ENCODE peak calls at places on chromosomes 13 and 19, in five cellular contexts. P is stimulated activated CD4-positive, alpha-beta T cell treated with anti-CD3 and anti-CD28 coated beads, TNF-alpha, amount 100 ng/mL, for 1 hour; Y is stimulated activated CD8-positive, alpha-beta memory T cell treated with anti-CD3 and anti-CD28 coated beads, Interleukin-15, amount 100 ng/mL, for 24 hours; H is globus pallidus; Q is GM03348. X is an unnamed sample.

GRCh38 chr19:1796395-1797142 is 15.5 kb downstream of the ATP8B3 start:
- DNase-seq in P (no peak), H (no peak), Y (no peak), Q (no peak), X (no peak)

GRCh38 chr13:49858183-49858856 is 65.8 kb upstream of the KPNA3 start:
- DNase-seq in Y (no peak), Q (peak), H (no peak), P (no peak), X (peak)

GRCh38 chr13:32228330-32229041 is 86.7 kb downstream of the ZAR1L start:
- DNase-seq in Y (no peak), H (no peak), P (no peak), Q (no peak), X (peak)

GRCh38 chr19:57362419-57362818 is 932 bp upstream of the TRAPPC2B start:
- DNase-seq in Q (no peak), P (no peak), H (no peak), Y (no peak), X (no peak)

GRCh38 chr19:35076026-35076370 is 34.5 kb downstream of the HPN start:
- DNase-seq in Q (no peak), Y (no peak), H (no peak), P (no peak), X (no peak)

GRCh38 chr13:79907527-79907926 is 426.6 kb downstream of the NDFIP2 start:
- DNase-seq in Q (no peak), Y (no peak), H (no peak), P (no peak), X (no peak)

GRCh38 chr13:109271991-109272454 is 514.4 kb downstream of the IRS2 start:
- DNase-seq in Q (no peak), P (no peak), Y (no peak), H (no peak), X (no peak)

GRCh38 chr13:74669149-74669548 is 534.9 kb upstream of the KLF12 start:
- DNase-seq in Y (no peak), Q (no peak), H (no peak), P (no peak), X (no peak)

GRCh38 chr13:42981853-42982252 is 10.2 kb downstream of the EPSTI1 start:
- DNase-seq in P (no peak), H (no peak), Q (no peak), Y (no peak), X (no peak)

GRCh38 chr19:46201413-46202310 is 27.9 kb upstream of the IGFL1 start:
- DNase-seq in P (no peak), Q (no peak), H (peak), Y (no peak), X (no peak)

X was measured in hepatic stellate cell.